ENCODE peak calls at places on chromosome 6, in seven cellular contexts. S is cardiac muscle cell, H is lower lobe of right lung, C is IMR-90, Z is psoas muscle, R is colonic mucosa, T is heart left ventricle. U is an unnamed sample. For H3K4me1, the result is how much of the 10 kb centered on the place peaks cover.

GRCh38 chr6:2450546-2450945 is 205.1 kb upstream of the GMDS start:
- DNase-seq in R (peak), H (no peak), Z (peak), T (peak), S (peak), C (no peak), U (no peak)

GRCh38 chr6:52233975-52234823 is 10.1 kb downstream of the IL17F start:
- DNase-seq in Z (peak), S (peak), C (peak), R (peak), H (no peak), T (no peak), U (peak)

GRCh38 chr6:167892835-167893234 is 66.1 kb downstream of the AFDN start:
- DNase-seq in Z (no peak), H (no peak), R (no peak), T (no peak), C (no peak), S (no peak), U (peak)

GRCh38 chr6:132910759-132911158 is 96.4 kb downstream of the RPS12 start:
- DNase-seq in Z (no peak), S (no peak), R (no peak), C (peak), T (no peak), H (no peak), U (no peak)

GRCh38 chr6:94052754-94053153 is 633.4 kb upstream of the EPHA7 start:
- DNase-seq in S (peak), T (no peak), C (no peak), R (no peak), H (no peak), Z (no peak), U (no peak)

GRCh38 chr6:163133017-163133416 is 281.5 kb upstream of the QKI start:
- DNase-seq in R (no peak), T (no peak), C (no peak), S (no peak), H (no peak), Z (no peak), U (no peak)

GRCh38 chr6:168194732-168195565 is 115.9 kb upstream of the FRMD1 start:
- DNase-seq in S (no peak), Z (no peak), H (no peak), T (no peak), C (no peak), R (no peak), U (no peak)

GRCh38 chr6:1396952-1397868 is 7.8 kb downstream of the FOXF2 start:
- DNase-seq in R (peak), S (peak), T (no peak), C (peak), H (peak), Z (peak), U (peak)

GRCh38 chr6:135182120-135182992 is 1.2 kb downstream of the MYB start:
- DNase-seq in T (no peak), C (no peak), R (peak), H (peak), S (peak), Z (peak), U (peak)

GRCh38 chr6:73264446-73264845 is 1.4 kb upstream of the KHDC1 start:
- DNase-seq in S (no peak), T (no peak), C (no peak), H (no peak), R (no peak), Z (no peak), U (no peak)

GRCh38 chr6:98827295-98828159 is 6.8 kb upstream of the POU3F2 start:
- DNase-seq in S (no peak), R (no peak), C (no peak), Z (no peak), T (no peak), H (no peak), U (no peak)

GRCh38 chr6:39821739-39822532 is 29.8 kb downstream of the DAAM2 start:
- DNase-seq in T (peak), Z (peak), S (peak), R (no peak), H (no peak), C (no peak), U (no peak)

GRCh38 chr6:37426945-37427510 is 6.0 kb upstream of the CMTR1 start:
- DNase-seq in S (no peak), R (no peak), H (no peak), T (no peak), Z (no peak), C (peak), U (no peak)

GRCh38 chr6:114272582-114272981 is 70.2 kb downstream of the HS3ST5 start:
- DNase-seq in Z (no peak), S (no peak), T (no peak), H (no peak), R (no peak), C (no peak), U (no peak)

GRCh38 chr6:52517502-52518278 is 59.2 kb downstream of the TRAM2 start:
- DNase-seq in R (peak), Z (peak), T (peak), C (peak), S (peak), H (no peak), U (peak)

GRCh38 chr6:119079288-119079809 is 885 bp upstream of the FAM184A start:
- DNase-seq in S (peak), T (no peak), R (no peak), H (no peak), C (peak), Z (no peak), U (no peak)

GRCh38 chr6:3697609-3698008 is 53.9 kb downstream of the PXDC1 start:
- DNase-seq in S (peak), R (no peak), H (no peak), C (peak), T (no peak), Z (no peak), U (no peak)

GRCh38 chr6:41707565-41708200 is 27.7 kb downstream of the TFEB start:
- DNase-seq in Z (peak), H (peak), C (no peak), R (no peak), T (no peak), S (no peak), U (no peak)

GRCh38 chr6:112503210-112503609 is 156.1 kb downstream of the RFPL4B start:
- DNase-seq in H (no peak), C (no peak), S (no peak), T (no peak), R (no peak), Z (no peak), U (peak)

GRCh38 chr6:140001851-140002301 is 627.4 kb upstream of the CITED2 start:
- DNase-seq in T (no peak), H (no peak), Z (no peak), C (peak), S (no peak), R (no peak), U (no peak)

GRCh38 chr6:3444276-3445088 is 12.4 kb downstream of the SLC22A23 start:
- DNase-seq in Z (no peak), H (no peak), S (no peak), T (no peak), C (no peak), R (no peak), U (no peak)

GRCh38 chr6:49269190-49269589 is 193.9 kb downstream of the MMUT start:
- DNase-seq in C (peak), Z (no peak), R (no peak), H (no peak), S (no peak), T (no peak), U (no peak)

GRCh38 chr6:47097092-47097945 is 55.2 kb upstream of the ADGRF1 start:
- DNase-seq in T (peak), H (peak), S (peak), Z (peak), R (peak), C (peak), U (peak)

GRCh38 chr6:4637691-4638433 is 138.3 kb upstream of the CDYL start:
- DNase-seq in R (no peak), H (no peak), T (no peak), Z (no peak), C (peak), S (peak), U (no peak)

GRCh38 chr6:139392834-139393233 is 18.4 kb upstream of the CITED2 start:
- DNase-seq in Z (no peak), H (no peak), S (no peak), C (peak), R (no peak), T (no peak), U (no peak)

GRCh38 chr6:34650823-34651222 is 45.7 kb downstream of the ILRUN start:
- DNase-seq in H (no peak), T (no peak), Z (no peak), S (no peak), C (no peak), R (no peak), U (no peak)

GRCh38 chr6:135310291-135310690 is 129.2 kb downstream of the MYB start:
- DNase-seq in S (peak), R (no peak), C (no peak), Z (no peak), T (no peak), H (no peak), U (no peak)

GRCh38 chr6:100731411-100731810 is 149.7 kb downstream of the ASCC3 start:
- DNase-seq in Z (no peak), T (no peak), H (no peak), C (no peak), S (no peak), R (no peak), U (no peak)

DNA sequence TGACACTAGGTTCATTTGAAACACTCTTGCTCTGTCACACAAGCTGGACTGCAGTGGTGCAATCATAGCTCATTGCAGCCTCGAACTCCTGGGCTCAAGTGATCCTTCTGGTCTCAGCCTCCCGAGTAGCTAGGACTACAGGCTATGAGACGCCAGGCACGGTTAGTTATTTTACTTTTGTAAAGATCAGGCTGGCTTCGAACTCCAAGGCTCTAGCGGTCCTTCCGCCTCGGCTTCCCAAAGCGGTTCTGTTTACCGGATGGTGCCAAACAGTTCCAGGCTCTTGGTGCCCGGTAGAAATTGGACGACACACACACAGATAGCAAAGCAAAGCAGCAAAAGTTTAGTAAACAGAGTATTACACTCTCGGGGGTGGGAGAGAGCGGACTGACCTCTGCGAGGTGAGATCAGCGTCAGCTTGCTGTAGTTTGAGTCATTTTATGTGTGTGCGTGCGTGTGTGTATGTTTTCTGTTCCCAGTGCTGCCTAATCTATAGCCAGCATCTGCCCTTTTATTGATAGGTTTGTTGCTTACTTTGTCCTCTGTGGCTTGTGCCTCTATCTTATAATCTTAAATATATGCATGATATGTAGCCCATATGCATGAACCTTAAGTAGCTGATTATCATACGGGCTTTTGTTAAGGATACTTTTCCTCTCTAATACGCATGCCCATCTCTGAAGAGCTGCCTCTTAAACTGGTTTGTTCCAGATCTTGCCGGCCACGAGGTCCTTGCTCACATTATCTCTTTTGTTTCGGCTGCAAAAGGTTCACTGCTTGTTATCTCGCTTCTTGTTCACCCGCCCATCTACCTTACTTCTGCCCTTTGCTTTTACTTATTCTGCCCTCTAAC is 75.2 kb downstream of the OR2B2 start:
- DNase-seq in R (peak), T (peak), S (peak), Z (peak), C (peak), H (peak), U (peak)
- H3K4me1 ChIP-seq in R (under half), T (under half), S (under half), Z (under half), C (under half), H (under half), U (under half)

GRCh38 chr6:87645080-87645479 is 55.1 kb downstream of the ORC3 start:
- DNase-seq in C (no peak), R (no peak), S (no peak), Z (no peak), H (no peak), T (no peak), U (no peak)
- H3K4me3 ChIP-seq in C (no peak), R (no peak), S (no peak), Z (peak), H (peak), T (no peak), U (no peak)

GRCh38 chr6:71388846-71389543 is 100.4 kb downstream of the OGFRL1 start:
- DNase-seq in C (no peak), R (no peak), Z (no peak), S (no peak), H (no peak), T (no peak), U (no peak)
- H3K4me1 ChIP-seq in C (under half), R (under half), Z (half or more), S (under half), H (half or more), T (half or more), U (under half)

GRCh38 chr6:28589952-28590340 is 64.3 kb downstream of the GPX5 start:
- DNase-seq in R (no peak), C (no peak), H (no peak), Z (no peak), S (no peak), T (no peak), U (no peak)
- H3K4me3 ChIP-seq in R (no peak), C (peak), H (no peak), Z (no peak), S (peak), T (no peak), U (peak)

GRCh38 chr6:16252696-16253299 is 14.4 kb downstream of the GMPR start:
- DNase-seq in T (no peak), S (no peak), R (no peak), C (no peak), Z (no peak), H (no peak), U (no peak)
- H3K4me1 ChIP-seq in T (under half), S (under half), R (under half), C (under half), Z (under half), H (under half), U (under half)

GRCh38 chr6:6317386-6317785 is 3.1 kb downstream of the F13A1 start:
- DNase-seq in Z (no peak), H (no peak), R (no peak), S (no peak), T (no peak), C (no peak), U (no peak)

GRCh38 chr6:6320901-6321300 is 439 bp upstream of the F13A1 start:
- DNase-seq in H (no peak), R (no peak), T (no peak), Z (no peak), S (no peak), C (no peak), U (peak)

GRCh38 chr6:6315660-6316059 is 4.8 kb downstream of the F13A1 start:
- DNase-seq in Z (no peak), H (no peak), S (peak), R (peak), T (no peak), C (peak), U (no peak)

GRCh38 chr6:6319947-6320811 is at the start of gene F13A1:
- DNase-seq in Z (peak), T (no peak), C (no peak), H (peak), R (no peak), S (no peak), U (no peak)

GRCh38 chr6:6317825-6318733 is 2.4 kb downstream of the F13A1 start:
- DNase-seq in Z (no peak), S (no peak), H (no peak), T (peak), R (no peak), C (no peak), U (no peak)
- H3K4me3 ChIP-seq in Z (peak), S (no peak), H (peak), T (no peak), R (no peak), C (no peak), U (no peak)

DNA sequence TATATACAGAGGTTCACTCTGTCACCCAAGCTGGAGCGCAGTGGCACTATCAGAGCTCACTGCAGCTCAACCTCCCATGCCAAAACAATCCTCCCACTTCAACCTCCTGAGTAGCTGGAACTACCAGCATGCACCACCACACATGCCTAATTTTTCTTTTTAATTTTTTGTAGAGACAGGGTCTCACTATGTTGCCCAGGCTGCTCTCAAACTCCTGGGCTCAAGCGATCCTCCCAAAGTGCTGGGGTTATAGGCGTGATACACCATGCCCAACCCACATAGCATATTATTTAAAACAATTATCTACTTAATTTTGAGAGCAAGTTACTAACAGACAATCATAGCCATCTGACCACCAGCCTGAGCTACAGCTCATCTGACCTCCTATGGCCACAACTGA is 459.9 kb upstream of the JARID2 start:
- DNase-seq in Z (no peak), T (no peak), H (no peak), R (no peak), S (no peak), C (no peak), U (no peak)
- H3K4me1 ChIP-seq in Z (under half), T (under half), H (under half), R (under half), S (under half), C (under half), U (under half)

GRCh38 chr6:33081098-33081824 is 5.5 kb downstream of the HLA-DPB1 start:
- DNase-seq in Z (no peak), H (no peak), S (no peak), T (no peak), R (no peak), C (no peak), U (no peak)

GRCh38 chr6:33079575-33079974 is 3.8 kb downstream of the HLA-DPB1 start:
- DNase-seq in Z (no peak), R (no peak), T (no peak), C (no peak), S (no peak), H (no peak), U (no peak)

GRCh38 chr6:33078919-33079521 is 3.2 kb downstream of the HLA-DPB1 start:
- DNase-seq in C (no peak), T (no peak), H (no peak), S (no peak), R (no peak), Z (no peak), U (no peak)

GRCh38 chr6:33078442-33078841 is 2.7 kb downstream of the HLA-DPB1 start:
- DNase-seq in T (no peak), H (no peak), Z (no peak), R (no peak), C (no peak), S (no peak), U (no peak)

DNA sequence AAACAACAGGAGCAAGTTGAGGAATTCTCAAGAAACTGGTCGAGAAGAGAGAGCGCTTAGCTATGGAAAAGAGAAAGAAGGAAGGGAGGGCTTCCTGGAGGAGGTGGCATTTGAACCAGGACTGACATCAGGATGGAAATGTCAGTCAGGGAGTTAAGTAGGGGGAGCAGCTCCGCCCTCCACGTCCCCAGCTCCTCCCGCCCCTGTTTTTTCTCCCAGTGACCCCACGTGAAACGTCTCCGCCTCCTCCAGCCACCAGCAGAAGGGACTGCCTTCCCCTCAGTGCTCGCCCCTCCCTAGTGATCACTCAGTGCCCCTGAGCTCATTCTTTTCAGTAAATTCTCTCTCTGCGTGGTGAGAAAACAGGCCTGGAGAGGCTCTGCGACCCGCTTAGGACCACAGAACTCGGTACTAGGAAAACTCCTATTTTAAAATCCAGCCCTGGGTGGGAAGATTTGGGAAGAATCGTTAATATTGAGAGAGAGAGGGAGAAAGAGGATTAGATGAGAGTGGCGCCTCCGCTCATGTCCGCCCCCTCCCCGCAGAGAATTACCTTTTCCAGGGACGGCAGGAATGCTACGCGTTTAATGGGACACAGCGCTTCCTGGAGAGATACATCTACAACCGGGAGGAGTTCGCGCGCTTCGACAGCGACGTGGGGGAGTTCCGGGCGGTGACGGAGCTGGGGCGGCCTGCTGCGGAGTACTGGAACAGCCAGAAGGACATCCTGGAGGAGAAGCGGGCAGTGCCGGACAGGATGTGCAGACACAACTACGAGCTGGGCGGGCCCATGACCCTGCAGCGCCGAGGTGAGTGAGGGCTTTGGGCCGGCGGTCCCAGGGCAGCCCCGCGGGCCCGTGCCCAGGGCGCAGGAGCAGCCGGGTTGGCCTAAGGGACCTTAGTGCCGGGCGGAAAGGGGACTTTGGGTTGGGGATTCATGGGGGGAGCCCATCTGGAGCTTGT is 4.6 kb downstream of the HLA-DPB1 start:
- DNase-seq in Z (peak), C (peak), S (peak), R (peak), T (peak), H (peak), U (no peak)
- H3K4me3 ChIP-seq in Z (peak), C (peak), S (peak), R (peak), T (peak), H (peak), U (no peak)

GRCh38 chr6:43070028-43070632 is 6.0 kb upstream of the PTK7 start:
- DNase-seq in S (peak), T (no peak), Z (no peak), R (no peak), H (no peak), C (peak), U (no peak)
- H3K4me1 ChIP-seq in S (under half), T (under half), Z (under half), R (under half), H (under half), C (under half), U (under half)

U was measured in SJSA1.